ENCODE peak calls at places on chromosomes 2 and 18, in nine cellular contexts. E, S, Y, C, H, G, A, K and Z are unnamed samples.

GRCh38 chr18:60549338-60549960 is 176.9 kb upstream of the MC4R start:
- DNase-seq in S (no peak), Y (no peak), A (peak), K (peak), G (peak), E (peak), C (peak), H (peak), Z (peak)

GRCh38 chr2:190563109-190563508 is 28.6 kb upstream of the NEMP2 start:
- DNase-seq in Y (no peak), S (no peak), A (no peak), K (no peak), E (no peak), G (peak), C (peak), H (no peak), Z (no peak)

GRCh38 chr2:151251012-151251411 is 10.7 kb downstream of the RBM43 start:
- DNase-seq in S (no peak), E (no peak), Y (no peak), H (peak), C (no peak), A (peak), K (no peak), G (no peak), Z (peak)

GRCh38 chr2:119197529-119198266 is 25.9 kb upstream of the STEAP3 start:
- DNase-seq in G (no peak), K (no peak), S (no peak), Y (no peak), A (no peak), C (no peak), H (peak), E (no peak), Z (peak)

GRCh38 chr18:33210575-33211189 is 229.8 kb downstream of the CCDC178 start:
- DNase-seq in C (peak), K (peak), S (no peak), A (peak), E (peak), G (no peak), Y (no peak), H (no peak), Z (peak)

GRCh38 chr2:128304715-128305554 is 13.7 kb downstream of the HS6ST1 start:
- DNase-seq in G (peak), K (no peak), S (no peak), E (peak), H (peak), A (peak), Y (no peak), C (peak), Z (peak)

GRCh38 chr2:120720176-120720575 is 15.5 kb upstream of the GLI2 start:
- DNase-seq in G (no peak), C (no peak), K (no peak), E (no peak), H (no peak), A (no peak), S (no peak), Y (no peak), Z (no peak)

GRCh38 chr2:85009019-85009618 is 38.2 kb downstream of the KCMF1 start:
- DNase-seq in K (no peak), H (no peak), C (no peak), G (no peak), Y (no peak), A (no peak), E (no peak), S (no peak), Z (no peak)

GRCh38 chr2:238703436-238703835 is 144.4 kb upstream of the TWIST2 start:
- DNase-seq in H (no peak), K (no peak), C (no peak), G (no peak), Y (no peak), A (no peak), S (no peak), E (no peak), Z (no peak)

GRCh38 chr2:19774788-19775156 is 127.0 kb downstream of the TTC32 start:
- DNase-seq in G (no peak), A (no peak), K (no peak), S (no peak), C (no peak), Y (no peak), H (peak), E (no peak), Z (peak)

GRCh38 chr2:54015809-54016703 is 45.3 kb upstream of the PSME4 start:
- DNase-seq in A (peak), H (peak), G (no peak), S (no peak), C (no peak), E (no peak), Y (no peak), K (peak), Z (peak)

GRCh38 chr18:61825386-61825785 is 67.4 kb downstream of the RNF152 start:
- DNase-seq in Y (no peak), A (peak), E (no peak), H (peak), K (no peak), C (no peak), S (no peak), G (no peak), Z (peak)

GRCh38 chr18:29849145-29849544 is 1193.4 kb downstream of the DSC3 start:
- DNase-seq in K (no peak), A (no peak), C (no peak), H (peak), E (no peak), Y (no peak), S (no peak), G (no peak), Z (no peak)

GRCh38 chr2:42859006-42859552 is 66.7 kb upstream of the HAAO start:
- DNase-seq in C (peak), E (peak), K (peak), S (peak), H (peak), Y (peak), G (peak), A (peak), Z (peak)

GRCh38 chr2:227545990-227546389 is 52.7 kb upstream of the SCYGR2 start:
- DNase-seq in K (peak), E (no peak), G (no peak), C (no peak), Y (no peak), S (no peak), H (peak), A (no peak), Z (no peak)

GRCh38 chr2:86293612-86294011 is 43.8 kb downstream of the REEP1 start:
- DNase-seq in H (no peak), K (peak), S (no peak), G (no peak), C (peak), E (no peak), A (no peak), Y (no peak), Z (no peak)

GRCh38 chr2:121187351-121187921 is 97.6 kb downstream of the TFCP2L1 start:
- DNase-seq in G (no peak), E (no peak), H (no peak), S (no peak), C (no peak), K (no peak), A (no peak), Y (no peak), Z (no peak)

GRCh38 chr18:3405713-3406112 is 44.3 kb upstream of the TGIF1 start:
- DNase-seq in A (no peak), Y (no peak), G (no peak), K (no peak), H (no peak), E (no peak), C (no peak), S (no peak), Z (no peak)

GRCh38 chr2:211329421-211329820 is 773.0 kb downstream of the CPS1 start:
- DNase-seq in G (no peak), S (no peak), Y (no peak), K (no peak), E (no peak), C (peak), H (no peak), A (no peak), Z (no peak)

GRCh38 chr2:221204699-221205098 is 367.4 kb downstream of the EPHA4 start:
- DNase-seq in G (no peak), S (no peak), H (no peak), K (no peak), E (peak), A (no peak), Y (no peak), C (no peak), Z (peak)

GRCh38 chr2:42360890-42361727 is at the start of gene COX7A2L:
- DNase-seq in S (peak), Y (peak), E (peak), C (peak), K (peak), G (peak), H (peak), A (peak), Z (peak)

GRCh38 chr18:56305583-56305982 is 332.8 kb downstream of the TXNL1 start:
- DNase-seq in K (no peak), S (no peak), H (peak), E (no peak), A (peak), Y (no peak), C (no peak), G (no peak), Z (no peak)

GRCh38 chr2:227862227-227862740 is 9.1 kb upstream of the DAW1 start:
- DNase-seq in A (no peak), Y (no peak), S (no peak), E (peak), G (peak), C (peak), H (peak), K (peak), Z (peak)

GRCh38 chr2:30801821-30802455 is 5.3 kb downstream of the CAPN13 start:
- DNase-seq in H (no peak), C (no peak), S (no peak), G (no peak), E (no peak), Y (no peak), A (no peak), K (no peak), Z (no peak)

GRCh38 chr2:43082111-43082877 is 144.1 kb downstream of the ZFP36L2 start:
- DNase-seq in G (no peak), Y (no peak), E (no peak), K (no peak), H (peak), C (peak), A (peak), S (no peak), Z (peak)

GRCh38 chr2:64987001-64987962 is 1.9 kb upstream of the SLC1A4 start:
- DNase-seq in H (peak), A (peak), E (no peak), C (no peak), S (no peak), G (no peak), Y (no peak), K (peak), Z (peak)

GRCh38 chr18:61764381-61764780 is 128.4 kb downstream of the RNF152 start:
- DNase-seq in K (no peak), E (no peak), A (no peak), S (no peak), Y (no peak), H (peak), G (no peak), C (peak), Z (no peak)

GRCh38 chr18:46601338-46601908 is 55.6 kb downstream of the LOXHD1 start:
- DNase-seq in H (no peak), Y (no peak), C (no peak), G (no peak), S (no peak), A (no peak), K (no peak), E (no peak), Z (no peak)

GRCh38 chr2:28747714-28748113 is 3.9 kb upstream of the PPP1CB start:
- DNase-seq in A (no peak), S (no peak), C (peak), Y (no peak), H (no peak), K (no peak), E (no peak), G (no peak), Z (no peak)

GRCh38 chr2:219461061-219461514 is 26.4 kb downstream of the SPEG start:
- DNase-seq in S (no peak), Y (no peak), K (no peak), A (no peak), H (peak), E (peak), C (no peak), G (no peak), Z (peak)

GRCh38 chr2:41966431-41966893 is 81.4 kb upstream of the PKDCC start:
- DNase-seq in H (peak), C (peak), K (peak), S (peak), Y (no peak), E (no peak), A (peak), G (peak), Z (peak)

GRCh38 chr2:88296209-88296608 is 126.1 kb downstream of the THNSL2 start:
- DNase-seq in G (no peak), H (no peak), Y (no peak), K (no peak), A (no peak), E (no peak), C (no peak), S (no peak), Z (no peak)

GRCh38 chr18:23267447-23267776 is 132.1 kb downstream of the CABLES1 start:
- DNase-seq in A (no peak), H (no peak), S (no peak), G (no peak), E (no peak), K (no peak), C (no peak), Y (no peak), Z (no peak)

GRCh38 chr18:13435596-13436333 is 217.2 kb downstream of the LDLRAD4 start:
- DNase-seq in H (peak), G (no peak), Y (no peak), S (no peak), C (peak), E (no peak), K (peak), A (peak), Z (peak)

GRCh38 chr2:105176429-105176828 is 65.1 kb upstream of the GPR45 start:
- DNase-seq in G (peak), K (no peak), A (no peak), S (no peak), Y (no peak), E (no peak), H (no peak), C (no peak), Z (no peak)

GRCh38 chr2:38075436-38076249 is at the start of gene CYP1B1:
- DNase-seq in A (peak), C (no peak), E (no peak), S (no peak), H (no peak), G (peak), K (no peak), Y (no peak), Z (no peak)

GRCh38 chr2:40487592-40487991 is 35.7 kb upstream of the SLC8A1 start:
- DNase-seq in K (no peak), H (peak), G (peak), Y (no peak), S (no peak), C (peak), E (no peak), A (no peak), Z (peak)

GRCh38 chr2:47313141-47313691 is 89.7 kb upstream of the MSH2 start:
- DNase-seq in C (no peak), Y (no peak), H (no peak), E (no peak), K (no peak), G (no peak), S (no peak), A (no peak), Z (no peak)

GRCh38 chr2:70688427-70688826 is 79.6 kb downstream of the ADD2 start:
- DNase-seq in K (no peak), C (no peak), S (no peak), G (no peak), Y (no peak), E (no peak), H (no peak), A (no peak), Z (no peak)

GRCh38 chr2:1132328-1132964 is 181.8 kb downstream of the SNTG2 start:
- DNase-seq in Y (no peak), K (no peak), C (peak), H (no peak), E (peak), S (no peak), G (peak), A (no peak), Z (no peak)